ENCODE peak calls at places on chromosomes 2 and 18, in five cellular contexts. S is body of pancreas, L is Peyer's patch, X is A549, K is GM12892. C is an unnamed sample.

GRCh38 chr2:182366625-182367024 is 60.2 kb downstream of the PDE1A start:
- DNase-seq in S (no peak), L (no peak), X (no peak), K (no peak), C (no peak)

GRCh38 chr2:140307532-140307931 is 1527.3 kb upstream of the NXPH2 start:
- DNase-seq in S (no peak), L (no peak), X (no peak), K (no peak), C (no peak)

GRCh38 chr2:68824831-68825230 is 46.4 kb downstream of the BMP10 start:
- DNase-seq in S (no peak), L (no peak), X (no peak), K (no peak), C (peak)

GRCh38 chr2:123720760-123721159 is 304.3 kb upstream of the CNTNAP5 start:
- DNase-seq in S (no peak), L (no peak), X (no peak), K (no peak), C (no peak)

GRCh38 chr2:64133828-64134227 is 10.4 kb downstream of the PELI1 start:
- DNase-seq in S (no peak), L (no peak), X (no peak), K (no peak), C (peak)

GRCh38 chr2:16943279-16943958 is 277.8 kb upstream of the CYRIA start:
- DNase-seq in S (peak), L (no peak), X (no peak), K (no peak), C (no peak)

GRCh38 chr2:19409001-19409400 is 50.6 kb upstream of the OSR1 start:
- DNase-seq in S (no peak), L (no peak), X (no peak), K (no peak), C (no peak)

GRCh38 chr2:217467331-217467730 is 535.5 kb downstream of the TNS1 start:
- DNase-seq in S (no peak), L (no peak), X (no peak), K (no peak), C (no peak)

GRCh38 chr2:73893764-73894474 is 1.1 kb downstream of the ACTG2 start:
- DNase-seq in S (no peak), L (no peak), X (no peak), K (no peak), C (no peak)

GRCh38 chr2:97713296-97714083 is at the start of gene ZAP70:
- DNase-seq in S (no peak), L (peak), X (no peak), K (no peak), C (no peak)

GRCh38 chr18:57443247-57443646 is 8.1 kb downstream of the ONECUT2 start:
- DNase-seq in S (no peak), L (no peak), X (no peak), K (no peak), C (no peak)

GRCh38 chr2:109349555-109350430 is 220.8 kb downstream of the SH3RF3 start:
- DNase-seq in S (no peak), L (no peak), X (no peak), K (no peak), C (no peak)

GRCh38 chr18:79926306-79926705 is 25.1 kb downstream of the SLC66A2 start:
- DNase-seq in S (peak), L (no peak), X (no peak), K (no peak), C (no peak)

GRCh38 chr2:30400151-30400954 is 46.7 kb upstream of the LCLAT1 start:
- DNase-seq in S (no peak), L (no peak), X (no peak), K (no peak), C (no peak)

GRCh38 chr2:62217421-62217820 is 21.5 kb downstream of the B3GNT2 start:
- DNase-seq in S (no peak), L (no peak), X (no peak), K (no peak), C (no peak)
- TF ChIP-seq POLR2A in S (no peak), L (no peak), X (no peak), K (no peak), C (no peak)

GRCh38 chr2:136327162-136327852 is 209.4 kb upstream of the CXCR4 start:
- DNase-seq in S (no peak), L (peak), X (no peak), K (no peak), C (no peak)
- TF ChIP-seq POLR2A in S (no peak), L (no peak), X (no peak), K (no peak), C (no peak)

DNA sequence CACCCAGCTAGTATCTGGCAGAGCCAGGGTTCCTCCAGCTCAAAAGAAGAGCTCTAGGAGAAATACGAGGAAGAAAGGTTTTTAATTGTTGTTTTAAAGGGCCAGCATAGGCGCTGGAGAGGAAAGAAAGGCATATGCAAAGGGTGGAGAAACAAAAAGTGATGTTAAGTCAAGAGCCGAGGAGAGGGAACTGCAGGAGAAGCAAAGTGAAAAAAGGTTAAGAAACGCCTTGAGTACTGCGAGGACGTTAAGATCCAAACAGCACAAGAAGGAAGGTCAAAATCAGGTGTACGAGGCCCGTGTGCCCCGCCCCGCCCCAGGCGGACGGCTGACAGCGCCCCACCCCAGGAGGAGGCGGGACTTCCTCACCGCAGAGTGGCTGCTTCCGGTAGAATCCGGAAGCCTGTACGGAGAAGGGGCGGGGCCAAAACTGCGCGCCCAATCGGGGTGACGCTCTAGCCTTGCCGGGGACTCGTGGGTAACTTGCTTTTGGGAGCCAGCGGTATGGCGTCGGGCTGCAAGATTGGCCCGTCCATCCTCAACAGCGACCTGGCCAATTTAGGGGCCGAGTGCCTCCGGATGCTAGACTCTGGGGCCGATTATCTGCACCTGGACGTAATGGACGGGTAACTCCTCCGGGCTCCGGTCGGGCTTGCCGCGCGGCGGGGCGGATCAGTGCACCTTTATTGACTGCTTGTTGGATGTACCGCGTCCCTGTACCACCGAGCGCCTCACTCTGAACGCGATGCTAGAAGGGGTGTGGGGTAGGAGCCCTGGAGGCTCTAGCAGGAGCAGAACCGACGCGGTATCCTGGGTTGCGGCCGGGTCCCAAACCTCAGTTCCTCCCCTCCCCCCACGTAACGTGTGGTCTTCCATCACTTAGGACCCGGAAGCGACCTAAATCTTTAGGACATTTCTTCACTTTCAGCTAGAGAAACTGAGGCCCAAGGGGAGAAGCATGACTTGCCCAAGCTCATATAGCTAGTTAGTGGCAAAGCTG is at the start of gene RPE:
- DNase-seq in S (peak), L (peak), X (peak), K (peak), C (peak)
- TF ChIP-seq POLR2A in S (peak), L (peak), X (peak), K (peak), C (peak)

GRCh38 chr2:128027801-128028667 is at the start of gene SAP130:
- DNase-seq in S (peak), L (peak), X (peak), K (peak), C (peak)
- TF ChIP-seq POLR2A in S (peak), L (peak), X (peak), K (peak), C (peak)

C was measured in H54.